ENCODE peak calls at places on chromosomes 7 and 10, in seven cellular contexts. One of them, this sample, is unnamed.

GRCh38 chr10:93198401-93199175 is 124.9 kb downstream of the CYP26A1 start:
- DNase-seq in IMR-90: peak; percentile 42
- DNase-seq in HFF-Myc: no peak
- DNase-seq in fibroblast of mammary gland: peak; percentile 29
- DNase-seq in cardiac fibroblast: peak; percentile 29
- DNase-seq in GM06990: no peak
- DNase-seq in fibroblast of the aortic adventitia: peak; percentile 50
- DNase-seq in this sample: peak; percentile 62

GRCh38 chr10:35463878-35464277 is 127.6 kb downstream of the CCNY start:
- DNase-seq in fibroblast of mammary gland: no peak
- DNase-seq in HFF-Myc: no peak
- DNase-seq in fibroblast of the aortic adventitia: no peak
- DNase-seq in IMR-90: no peak
- DNase-seq in GM06990: no peak
- DNase-seq in cardiac fibroblast: no peak
- DNase-seq in this sample: no peak

GRCh38 chr10:71045188-71045841 is 156.9 kb upstream of the PCBD1 start:
- DNase-seq in fibroblast of the aortic adventitia: no peak
- DNase-seq in GM06990: no peak
- DNase-seq in HFF-Myc: no peak
- DNase-seq in cardiac fibroblast: no peak
- DNase-seq in fibroblast of mammary gland: no peak
- DNase-seq in IMR-90: no peak
- DNase-seq in this sample: no peak

GRCh38 chr7:64515781-64516180 is 47.1 kb downstream of the ZNF680 start:
- DNase-seq in IMR-90: no peak
- DNase-seq in cardiac fibroblast: no peak
- DNase-seq in HFF-Myc: no peak
- DNase-seq in fibroblast of mammary gland: peak; percentile 14
- DNase-seq in fibroblast of the aortic adventitia: no peak
- DNase-seq in GM06990: no peak
- DNase-seq in this sample: no peak

GRCh38 chr10:85105614-85106013 is 777.2 kb downstream of the CCSER2 start:
- DNase-seq in fibroblast of the aortic adventitia: no peak
- DNase-seq in IMR-90: no peak
- DNase-seq in HFF-Myc: no peak
- DNase-seq in cardiac fibroblast: no peak
- DNase-seq in GM06990: no peak
- DNase-seq in fibroblast of mammary gland: no peak
- DNase-seq in this sample: no peak

GRCh38 chr10:114500643-114501042 is 96.3 kb upstream of the AFAP1L2 start:
- DNase-seq in GM06990: no peak
- DNase-seq in fibroblast of mammary gland: no peak
- DNase-seq in HFF-Myc: no peak
- DNase-seq in fibroblast of the aortic adventitia: no peak
- DNase-seq in cardiac fibroblast: no peak
- DNase-seq in IMR-90: no peak
- DNase-seq in this sample: no peak

GRCh38 chr7:101402081-101402779 is 39.6 kb downstream of the COL26A1 start:
- DNase-seq in GM06990: no peak
- DNase-seq in fibroblast of the aortic adventitia: peak; percentile 56
- DNase-seq in IMR-90: peak; percentile 17
- DNase-seq in HFF-Myc: peak; percentile 59
- DNase-seq in cardiac fibroblast: no peak
- DNase-seq in fibroblast of mammary gland: no peak
- DNase-seq in this sample: peak; percentile 85

GRCh38 chr7:139660317-139661042 is 117.3 kb downstream of the HIPK2 start:
- DNase-seq in HFF-Myc: no peak
- DNase-seq in IMR-90: no peak
- DNase-seq in cardiac fibroblast: no peak
- DNase-seq in GM06990: no peak
- DNase-seq in fibroblast of the aortic adventitia: no peak
- DNase-seq in fibroblast of mammary gland: no peak
- DNase-seq in this sample: no peak

GRCh38 chr7:42522227-42522991 is 285.4 kb upstream of the GLI3 start:
- DNase-seq in IMR-90: no peak
- DNase-seq in GM06990: no peak
- DNase-seq in cardiac fibroblast: peak; percentile 48
- DNase-seq in HFF-Myc: no peak
- DNase-seq in fibroblast of the aortic adventitia: no peak
- DNase-seq in fibroblast of mammary gland: no peak
- DNase-seq in this sample: no peak

GRCh38 chr7:152341039-152341913 is 94.5 kb downstream of the KMT2C start:
- DNase-seq in fibroblast of the aortic adventitia: peak; percentile 70
- DNase-seq in cardiac fibroblast: peak; percentile 77
- DNase-seq in HFF-Myc: peak; percentile 35
- DNase-seq in IMR-90: peak; percentile 72
- DNase-seq in GM06990: no peak
- DNase-seq in fibroblast of mammary gland: peak; percentile 79
- DNase-seq in this sample: peak; percentile 66

GRCh38 chr7:66871076-66871475 is 49.9 kb upstream of the TMEM248 start:
- DNase-seq in HFF-Myc: no peak
- DNase-seq in IMR-90: no peak
- DNase-seq in fibroblast of the aortic adventitia: no peak
- DNase-seq in fibroblast of mammary gland: peak; percentile 27
- DNase-seq in GM06990: no peak
- DNase-seq in cardiac fibroblast: peak; percentile 61
- DNase-seq in this sample: no peak

GRCh38 chr7:66877577-66878300 is 43.3 kb upstream of the TMEM248 start:
- DNase-seq in fibroblast of the aortic adventitia: no peak
- DNase-seq in IMR-90: peak; percentile 36
- DNase-seq in fibroblast of mammary gland: peak; percentile 21
- DNase-seq in HFF-Myc: no peak
- DNase-seq in GM06990: peak; percentile 33
- DNase-seq in cardiac fibroblast: peak; percentile 33
- DNase-seq in this sample: no peak

GRCh38 chr7:66869660-66870450 is 51.2 kb upstream of the TMEM248 start:
- DNase-seq in GM06990: no peak
- DNase-seq in cardiac fibroblast: no peak
- DNase-seq in fibroblast of the aortic adventitia: no peak
- DNase-seq in fibroblast of mammary gland: no peak
- DNase-seq in HFF-Myc: no peak
- DNase-seq in IMR-90: no peak
- DNase-seq in this sample: no peak

DNA sequence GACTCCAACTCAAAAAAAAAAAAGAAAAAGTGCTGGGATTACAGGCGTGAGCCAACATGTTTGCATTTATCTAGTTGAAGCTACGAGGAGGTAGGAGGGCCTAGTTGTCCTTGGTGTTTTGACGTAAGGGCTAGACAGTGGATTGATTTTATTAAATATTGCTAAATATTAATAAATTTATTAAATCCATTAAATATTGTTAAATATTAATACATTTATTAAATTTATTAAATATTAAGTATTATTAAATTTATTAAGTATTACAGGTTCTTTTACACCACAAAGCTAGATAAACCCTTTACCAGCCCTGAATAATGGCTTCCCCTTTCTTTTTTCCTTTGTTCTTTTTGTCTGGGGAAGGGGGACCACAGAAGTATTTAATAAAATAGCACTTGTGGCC is 47.5 kb upstream of the TMEM248 start:
- DNase-seq in HFF-Myc: no peak
- DNase-seq in cardiac fibroblast: no peak
- DNase-seq in IMR-90: no peak
- DNase-seq in fibroblast of mammary gland: no peak
- DNase-seq in fibroblast of the aortic adventitia: no peak
- DNase-seq in GM06990: no peak
- DNase-seq in this sample: no peak
- TF ChIP-seq CTCF in HFF-Myc: no peak
- TF ChIP-seq CTCF in cardiac fibroblast: no peak
- TF ChIP-seq CTCF in IMR-90: no peak
- TF ChIP-seq CTCF in fibroblast of mammary gland: no peak
- TF ChIP-seq CTCF in fibroblast of the aortic adventitia: no peak
- TF ChIP-seq CTCF in GM06990: no peak
- TF ChIP-seq CTCF in this sample: no peak

GRCh38 chr10:6365384-6365783 is 162.7 kb downstream of the PFKFB3 start:
- DNase-seq in IMR-90: no peak
- DNase-seq in GM06990: no peak
- DNase-seq in fibroblast of the aortic adventitia: peak; percentile 40
- DNase-seq in HFF-Myc: no peak
- DNase-seq in fibroblast of mammary gland: no peak
- DNase-seq in cardiac fibroblast: no peak
- DNase-seq in this sample: no peak

GRCh38 chr10:6362879-6363278 is 160.1 kb downstream of the PFKFB3 start:
- DNase-seq in fibroblast of the aortic adventitia: no peak
- DNase-seq in GM06990: no peak
- DNase-seq in HFF-Myc: no peak
- DNase-seq in cardiac fibroblast: no peak
- DNase-seq in fibroblast of mammary gland: no peak
- DNase-seq in IMR-90: no peak
- DNase-seq in this sample: no peak

GRCh38 chr10:6364893-6365292 is 162.2 kb downstream of the PFKFB3 start:
- DNase-seq in cardiac fibroblast: no peak
- DNase-seq in fibroblast of the aortic adventitia: no peak
- DNase-seq in IMR-90: no peak
- DNase-seq in GM06990: no peak
- DNase-seq in fibroblast of mammary gland: no peak
- DNase-seq in HFF-Myc: no peak
- DNase-seq in this sample: no peak

GRCh38 chr10:6363516-6363915 is 160.8 kb downstream of the PFKFB3 start:
- DNase-seq in HFF-Myc: no peak
- DNase-seq in fibroblast of the aortic adventitia: no peak
- DNase-seq in cardiac fibroblast: no peak
- DNase-seq in IMR-90: no peak
- DNase-seq in fibroblast of mammary gland: no peak
- DNase-seq in GM06990: no peak
- DNase-seq in this sample: no peak

DNA sequence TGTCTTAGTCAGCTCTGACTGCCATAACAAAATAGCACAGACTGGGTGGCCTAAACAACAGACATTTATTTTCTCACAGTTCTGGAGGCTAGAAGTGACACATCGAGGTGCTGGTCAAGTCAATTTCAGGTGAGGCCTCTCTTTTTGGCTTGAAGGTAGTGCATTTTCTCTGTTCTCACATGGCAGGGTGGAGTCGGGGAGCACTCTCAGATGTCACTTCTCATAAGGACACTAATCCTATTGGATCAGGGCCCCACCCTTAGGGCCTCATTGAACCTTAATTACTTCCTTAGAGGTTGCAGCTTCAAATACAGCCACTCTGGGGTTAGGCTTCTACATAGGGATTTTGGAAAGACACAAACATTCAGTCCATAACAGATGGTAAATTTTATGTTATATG is 161.6 kb downstream of the PFKFB3 start:
- DNase-seq in fibroblast of the aortic adventitia: no peak
- DNase-seq in GM06990: no peak
- DNase-seq in IMR-90: no peak
- DNase-seq in HFF-Myc: no peak
- DNase-seq in fibroblast of mammary gland: no peak
- DNase-seq in cardiac fibroblast: no peak
- DNase-seq in this sample: no peak
- H3K4me3 ChIP-seq in fibroblast of the aortic adventitia: no peak overlapping the region
- H3K4me3 ChIP-seq in GM06990: no peak overlapping the region
- H3K4me3 ChIP-seq in IMR-90: no peak overlapping the region
- H3K4me3 ChIP-seq in HFF-Myc: no peak overlapping the region
- H3K4me3 ChIP-seq in fibroblast of mammary gland: no peak overlapping the region
- H3K4me3 ChIP-seq in cardiac fibroblast: no peak overlapping the region
- H3K4me3 ChIP-seq in this sample: no peak overlapping the region

DNA sequence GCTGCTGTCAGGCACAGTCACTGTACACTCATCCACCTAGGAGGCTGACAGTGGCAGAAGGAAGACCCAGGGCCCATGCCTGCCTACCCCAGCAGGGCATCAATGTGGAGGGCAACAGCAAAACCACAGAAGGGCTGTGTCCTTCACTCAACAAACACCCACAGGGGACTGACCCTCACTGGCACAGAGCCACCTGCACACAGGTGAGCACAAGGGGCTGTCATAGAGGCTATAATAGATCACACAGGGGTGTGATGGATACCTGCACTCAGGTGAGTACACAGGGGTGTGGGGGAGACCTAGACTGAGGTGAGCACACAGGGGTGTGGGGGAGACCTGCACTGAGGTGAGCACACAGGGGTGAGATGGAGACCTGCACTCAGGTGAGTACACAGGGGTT is 132.8 kb upstream of the TCERG1L start:
- DNase-seq in cardiac fibroblast: no peak
- DNase-seq in IMR-90: no peak
- DNase-seq in fibroblast of the aortic adventitia: no peak
- DNase-seq in fibroblast of mammary gland: no peak
- DNase-seq in HFF-Myc: no peak
- DNase-seq in GM06990: no peak
- DNase-seq in this sample: no peak
- TF ChIP-seq CTCF in cardiac fibroblast: no peak
- TF ChIP-seq CTCF in IMR-90: no peak
- TF ChIP-seq CTCF in fibroblast of the aortic adventitia: no peak
- TF ChIP-seq CTCF in fibroblast of mammary gland: no peak
- TF ChIP-seq CTCF in HFF-Myc: no peak
- TF ChIP-seq CTCF in GM06990: no peak
- TF ChIP-seq CTCF in this sample: no peak

GRCh38 chr7:106282852-106283251 is 1.9 kb downstream of the NAMPT start:
- DNase-seq in fibroblast of the aortic adventitia: no peak
- DNase-seq in IMR-90: no peak
- DNase-seq in GM06990: no peak
- DNase-seq in fibroblast of mammary gland: no peak
- DNase-seq in cardiac fibroblast: no peak
- DNase-seq in HFF-Myc: no peak
- DNase-seq in this sample: no peak
- H3K4me3 ChIP-seq in fibroblast of the aortic adventitia: peak overlapping the region; percentile 63
- H3K4me3 ChIP-seq in IMR-90: no peak overlapping the region
- H3K4me3 ChIP-seq in GM06990: peak overlapping the region; percentile 67
- H3K4me3 ChIP-seq in fibroblast of mammary gland: peak overlapping the region; percentile 76
- H3K4me3 ChIP-seq in cardiac fibroblast: peak overlapping the region; percentile 79
- H3K4me3 ChIP-seq in HFF-Myc: peak overlapping the region; percentile 87
- H3K4me3 ChIP-seq in this sample: no peak overlapping the region

This sample was measured in AG10803.